ENCODE peak calls at places on chromosomes 12 and 14, in six cellular contexts. S, Y, W, Q, R and F are unnamed samples.

GRCh38 chr12:6830286-6830892 is 2.2 kb downstream of the P3H3 start:
- DNase-seq in S (no peak), Y (no peak), W (no peak), Q (no peak), R (no peak), F (no peak)

GRCh38 chr12:82019533-82019932 is 260.4 kb upstream of the PPFIA2 start:
- DNase-seq in S (peak; percentile 2), Y (no peak), W (peak; percentile 18), Q (no peak), R (no peak), F (no peak)

GRCh38 chr12:14618990-14619389 is 51.3 kb upstream of the PLBD1 start:
- DNase-seq in S (no peak), Y (no peak), W (peak; percentile 60), Q (no peak), R (no peak), F (peak; percentile 17)

GRCh38 chr14:105864651-105865265 is 338.4 kb downstream of the TMEM121 start:
- DNase-seq in S (no peak), Y (no peak), W (no peak), Q (no peak), R (peak; percentile 10), F (no peak)

GRCh38 chr12:6582196-6582595 is 14.1 kb upstream of the NOP2 start:
- DNase-seq in S (no peak), Y (no peak), W (no peak), Q (no peak), R (no peak), F (no peak)

GRCh38 chr14:24075485-24076301 is 4.3 kb downstream of the CPNE6 start:
- DNase-seq in S (peak; percentile 59), Y (no peak), W (no peak), Q (no peak), R (no peak), F (no peak)

GRCh38 chr12:80684077-80684495 is 23.3 kb upstream of the MYF6 start:
- DNase-seq in S (no peak), Y (no peak), W (no peak), Q (no peak), R (no peak), F (no peak)

GRCh38 chr14:104875811-104876210 is 10.7 kb downstream of the CEP170B start:
- DNase-seq in S (no peak), Y (no peak), W (no peak), Q (no peak), R (no peak), F (no peak)

GRCh38 chr12:131386781-131387180 is 324.1 kb upstream of the SFSWAP start:
- DNase-seq in S (no peak), Y (no peak), W (no peak), Q (no peak), R (no peak), F (no peak)

GRCh38 chr12:119659289-119659897 is 8.5 kb upstream of the PRKAB1 start:
- DNase-seq in S (peak; percentile 46), Y (no peak), W (peak; percentile 71), Q (no peak), R (no peak), F (no peak)

GRCh38 chr12:666766-667308 is 3.6 kb upstream of the NINJ2 start:
- DNase-seq in S (peak; percentile 87), Y (no peak), W (peak; percentile 20), Q (no peak), R (no peak), F (peak; percentile 20)

GRCh38 chr14:86654558-86655184 is 1124.7 kb downstream of the FLRT2 start:
- DNase-seq in S (peak; percentile 21), Y (peak; percentile 0), W (peak; percentile 38), Q (peak; percentile 7), R (peak; percentile 51), F (peak; percentile 7)

GRCh38 chr14:68076451-68076850 is 256.9 kb downstream of the RAD51B start:
- DNase-seq in S (no peak), Y (no peak), W (peak; percentile 30), Q (no peak), R (no peak), F (no peak)

GRCh38 chr14:79256311-79256879 is 954.9 kb downstream of the DIO2 start:
- DNase-seq in S (no peak), Y (no peak), W (no peak), Q (no peak), R (no peak), F (no peak)

GRCh38 chr12:83821967-83822366 is 1090.6 kb downstream of the SLC6A15 start:
- DNase-seq in S (no peak), Y (no peak), W (no peak), Q (no peak), R (no peak), F (peak; percentile 22)

DNA sequence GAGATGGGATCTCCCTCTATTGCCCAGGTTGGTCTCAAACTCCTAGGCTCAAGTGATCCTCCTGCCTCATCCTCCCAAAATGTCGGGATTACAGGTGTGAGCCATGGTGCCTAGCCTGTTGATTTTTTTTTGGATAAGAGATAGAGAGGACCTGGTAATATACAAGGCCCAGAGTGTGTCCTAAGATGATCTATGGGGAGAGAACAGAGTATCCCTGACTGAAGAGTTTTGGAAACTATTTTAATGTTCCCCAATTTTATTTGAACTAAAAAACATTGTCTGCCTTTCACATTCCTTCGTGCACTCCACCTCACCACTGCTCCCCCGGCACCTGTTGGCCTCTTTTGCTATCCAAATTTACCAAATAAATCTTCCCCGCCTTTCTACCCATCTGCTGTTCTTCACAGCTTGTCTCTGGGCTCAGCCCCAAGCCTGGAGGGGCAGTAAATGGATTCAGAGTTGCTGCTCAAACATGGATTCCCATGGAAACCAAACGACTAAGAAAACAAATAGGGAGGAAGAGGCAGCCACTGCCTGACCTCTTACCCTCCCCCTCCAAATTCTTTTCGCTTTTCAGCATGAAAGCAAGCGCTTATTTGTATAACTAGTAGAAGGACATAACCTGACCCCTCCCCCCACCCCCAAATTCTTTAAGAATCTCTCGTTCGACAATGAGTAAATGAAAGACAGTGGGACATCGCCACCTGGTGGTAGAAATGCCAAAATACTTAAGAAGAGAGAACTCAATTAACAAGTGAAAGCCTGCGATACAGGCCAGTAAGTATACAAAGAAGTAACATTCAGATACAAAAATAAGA is 22.6 kb downstream of the OR10G3 start:
- DNase-seq in S (peak; percentile 89), Y (peak; percentile 83), W (peak; percentile 97), Q (peak; percentile 38), R (peak; percentile 62), F (peak; percentile 85)
- H3K4me3 ChIP-seq in S (peak overlapping the region; percentile 33), Y (peak overlapping the region; percentile 47), W (peak overlapping the region; percentile 76), Q (peak overlapping the region; percentile 28), R (peak overlapping the region; percentile 22), F (peak overlapping the region; percentile 48)

DNA sequence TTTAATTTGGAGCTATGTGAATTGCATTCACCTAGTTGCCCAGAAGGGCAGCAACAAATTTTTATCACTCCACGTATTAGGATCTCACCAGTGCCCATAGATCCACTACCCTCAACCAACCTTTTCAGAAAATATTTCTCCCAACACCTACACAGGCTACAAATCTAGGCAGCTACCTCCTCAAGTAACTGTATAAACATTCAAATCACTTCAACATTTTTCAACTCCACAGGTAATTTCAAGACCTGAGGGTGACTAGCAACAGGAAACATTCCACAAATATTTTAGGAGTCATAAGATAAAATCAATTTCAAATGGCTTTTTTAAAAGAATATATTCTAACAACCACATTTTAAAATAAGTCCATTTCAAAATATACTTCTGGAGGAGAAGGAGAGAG is 12.9 kb downstream of the PHLDA1 start:
- DNase-seq in S (no peak), Y (no peak), W (no peak), Q (no peak), R (no peak), F (no peak)
- H3K4me3 ChIP-seq in S (no peak overlapping the region), Y (no peak overlapping the region), W (no peak overlapping the region), Q (no peak overlapping the region), R (no peak overlapping the region), F (no peak overlapping the region)

DNA sequence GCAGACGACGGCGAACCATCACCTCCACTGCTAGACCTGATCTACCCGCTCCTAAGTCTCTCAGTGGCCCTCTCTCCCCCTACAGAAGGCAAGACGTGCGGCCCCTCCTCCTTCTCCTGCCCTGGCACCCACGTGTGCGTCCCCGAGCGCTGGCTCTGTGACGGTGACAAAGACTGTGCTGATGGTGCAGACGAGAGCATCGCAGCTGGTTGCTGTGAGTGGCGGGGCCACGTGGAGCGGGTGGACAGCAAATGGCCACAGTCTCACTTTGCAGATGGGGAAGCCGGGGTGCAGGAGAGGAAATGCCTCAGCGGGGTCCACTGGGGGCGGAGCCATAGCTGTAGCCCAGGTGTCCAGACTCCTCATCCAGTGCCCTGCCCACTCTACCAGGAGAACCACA is 21.4 kb upstream of the NXPH4 start:
- DNase-seq in S (no peak), Y (no peak), W (no peak), Q (no peak), R (no peak), F (no peak)
- H3K4me3 ChIP-seq in S (no peak overlapping the region), Y (no peak overlapping the region), W (no peak overlapping the region), Q (no peak overlapping the region), R (no peak overlapping the region), F (no peak overlapping the region)

GRCh38 chr12:118101051-118101450 is 2.8 kb downstream of the VSIG10 start:
- DNase-seq in S (no peak), Y (no peak), W (no peak), Q (no peak), R (no peak), F (no peak)

GRCh38 chr12:118103231-118103600 is 595 bp downstream of the VSIG10 start:
- DNase-seq in S (peak; percentile 29), Y (no peak), W (peak; percentile 38), Q (no peak), R (peak; percentile 26), F (peak; percentile 5)

GRCh38 chr12:118103601-118104382 is at the start of gene VSIG10:
- DNase-seq in S (peak; percentile 61), Y (no peak), W (peak; percentile 70), Q (no peak), R (peak; percentile 76), F (peak; percentile 59)

GRCh38 chr12:118102609-118103008 is 1.2 kb downstream of the VSIG10 start:
- DNase-seq in S (no peak), Y (no peak), W (no peak), Q (no peak), R (no peak), F (no peak)

GRCh38 chr12:118102070-118102469 is 1.7 kb downstream of the VSIG10 start:
- DNase-seq in S (no peak), Y (peak; percentile 46), W (no peak), Q (no peak), R (no peak), F (peak; percentile 8)
- H3K4me3 ChIP-seq in S (no peak overlapping the region), Y (peak overlapping the region; percentile 83), W (no peak overlapping the region), Q (no peak overlapping the region), R (no peak overlapping the region), F (no peak overlapping the region)

GRCh38 chr14:72792051-72792788 is 101.7 kb downstream of the DPF3 start:
- DNase-seq in S (no peak), Y (no peak), W (no peak), Q (no peak), R (no peak), F (no peak)
- H3K4me3 ChIP-seq in S (no peak overlapping the region), Y (no peak overlapping the region), W (no peak overlapping the region), Q (no peak overlapping the region), R (no peak overlapping the region), F (no peak overlapping the region)